ENCODE peak calls at places on chromosomes 6 and 20, in six cellular contexts. Q is NCI-H1092 treated with DMSO at 0.1 percent for 48 hours; F is activated T-helper 1 cell treated with Interleukin-2 at 50 U/mL for 16 hours; P is AG08396; D is AG20443; C is activated naive CD4-positive, alpha-beta T cell treated with Interleukin-2 at 50 U/mL for 16 hours. B is an unnamed sample.

GRCh38 chr6:132830236-132830799 is 15.9 kb downstream of the RPS12 start:
- DNase-seq in C (no peak), P (no peak), D (peak; percentile 22), F (no peak), Q (peak; percentile 76), B (no peak)

GRCh38 chr6:30685977-30686907 is at the start of gene PPP1R18:
- DNase-seq in C (peak; percentile 90), Q (no peak), P (peak; percentile 75), D (peak; percentile 80), F (peak; percentile 73), B (peak; percentile 74)

GRCh38 chr6:125258651-125259353 is 43.0 kb downstream of the HDDC2 start:
- DNase-seq in C (no peak), Q (no peak), F (no peak), D (no peak), P (no peak), B (no peak)

GRCh38 chr6:127102859-127103258 is 15.6 kb upstream of the RSPO3 start:
- DNase-seq in D (no peak), F (no peak), Q (no peak), C (no peak), P (no peak), B (no peak)

GRCh38 chr20:48618052-48618451 is 209.7 kb downstream of the PREX1 start:
- DNase-seq in D (no peak), C (no peak), P (no peak), F (no peak), Q (no peak), B (no peak)

GRCh38 chr6:4313044-4313686 is 177.8 kb upstream of the ECI2 start:
- DNase-seq in P (peak; percentile 75), C (no peak), D (peak; percentile 84), F (no peak), Q (no peak), B (no peak)

GRCh38 chr6:12344949-12345693 is 55.0 kb downstream of the EDN1 start:
- DNase-seq in P (no peak), C (no peak), F (no peak), Q (no peak), D (no peak), B (no peak)

GRCh38 chr6:75941509-75941908 is 131.0 kb downstream of the IMPG1 start:
- DNase-seq in Q (no peak), C (no peak), D (no peak), F (no peak), P (no peak), B (no peak)

GRCh38 chr6:124901105-124901504 is 61.1 kb upstream of the RNF217 start:
- DNase-seq in F (no peak), Q (no peak), C (no peak), P (no peak), D (no peak), B (no peak)

GRCh38 chr6:26383624-26384417 is 913 bp downstream of the BTN2A2 start:
- DNase-seq in Q (no peak), C (peak; percentile 17), D (peak; percentile 13), F (no peak), P (no peak), B (no peak)

B was measured in T-helper 22 cell.